ENCODE peak calls at places on chromosomes 1 and 21, in ten cellular contexts. Z, D, Q, P, K, W, T, J, O and G are unnamed samples.

GRCh38 chr1:21818661-21819060 is 6.6 kb downstream of the LDLRAD2 start:
- DNase-seq in Z (peak; percentile 60), D (no peak), Q (peak; percentile 41), P (no peak), K (peak; percentile 39), W (no peak), T (no peak), J (peak; percentile 20), O (no peak), G (peak; percentile 86)

GRCh38 chr1:228471762-228472398 is 15.3 kb upstream of the RNF187 start:
- DNase-seq in Z (no peak), D (no peak), Q (peak; percentile 73), P (peak; percentile 34), K (no peak), W (no peak), T (no peak), J (peak; percentile 85), O (peak; percentile 37), G (peak; percentile 61)

GRCh38 chr1:207404849-207405525 is 49.1 kb upstream of the CR2 start:
- DNase-seq in Z (no peak), D (peak; percentile 67), Q (peak; percentile 86), P (peak; percentile 70), K (no peak), W (no peak), T (no peak), J (peak; percentile 88), O (peak; percentile 50), G (peak; percentile 62)

GRCh38 chr1:10437052-10437451 is 6.8 kb downstream of the CENPS start:
- DNase-seq in Z (no peak), D (no peak), Q (no peak), P (no peak), K (no peak), W (no peak), T (no peak), J (no peak), O (no peak), G (no peak)

GRCh38 chr1:4344065-4344753 is 310.2 kb upstream of the AJAP1 start:
- DNase-seq in Z (no peak), D (no peak), Q (no peak), P (no peak), K (no peak), W (no peak), T (no peak), J (no peak), O (no peak), G (no peak)

GRCh38 chr1:107139833-107140702 is 771 bp upstream of the NTNG1 start:
- DNase-seq in Z (peak; percentile 45), D (peak; percentile 76), Q (peak; percentile 35), P (peak; percentile 3), K (peak; percentile 14), W (no peak), T (no peak), J (peak; percentile 56), O (peak; percentile 86), G (peak; percentile 41)

GRCh38 chr21:28016571-28016970 is 976.1 kb downstream of the LTN1 start:
- DNase-seq in Z (no peak), D (peak; percentile 16), Q (no peak), P (no peak), K (no peak), W (no peak), T (no peak), J (peak; percentile 36), O (peak; percentile 4), G (no peak)

GRCh38 chr1:206891412-206891811 is 5.8 kb upstream of the IL24 start:
- DNase-seq in Z (no peak), D (no peak), Q (peak; percentile 63), P (no peak), K (no peak), W (no peak), T (no peak), J (peak; percentile 31), O (no peak), G (no peak)

GRCh38 chr1:40880813-40881549 is 18.8 kb upstream of the CITED4 start:
- DNase-seq in Z (no peak), D (no peak), Q (no peak), P (no peak), K (no peak), W (no peak), T (no peak), J (no peak), O (no peak), G (no peak)

GRCh38 chr1:231265379-231265778 is 24.4 kb downstream of the GNPAT start:
- DNase-seq in Z (no peak), D (no peak), Q (no peak), P (no peak), K (no peak), W (no peak), T (no peak), J (no peak), O (no peak), G (no peak)

DNA sequence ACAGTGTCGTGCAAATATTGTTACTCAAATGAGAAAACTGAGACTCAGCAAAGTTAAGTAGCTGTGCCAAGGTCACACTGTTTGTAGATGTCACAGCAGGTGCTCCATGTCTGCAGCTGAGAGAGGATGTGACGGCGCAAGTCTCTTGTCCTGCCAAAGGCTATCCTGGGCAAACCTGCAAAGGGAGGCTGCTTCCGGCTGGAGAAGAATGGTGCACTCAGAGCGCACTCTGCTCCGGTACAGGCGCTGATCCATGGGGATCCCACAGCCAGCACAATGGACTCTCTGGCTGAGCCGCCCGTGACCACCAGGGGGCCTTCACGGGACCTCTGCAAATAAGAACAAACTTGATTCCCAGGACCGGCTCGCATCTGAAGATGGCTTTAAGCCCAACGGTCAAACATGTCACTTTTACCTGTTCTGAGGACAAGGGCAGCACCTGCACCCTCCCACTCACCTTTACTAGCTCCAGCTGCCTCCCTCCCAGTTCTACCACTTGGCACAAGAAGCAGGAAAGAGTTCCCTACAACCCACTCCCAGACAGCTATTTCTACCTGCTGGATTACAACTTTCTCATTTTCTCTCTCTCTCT is 21.9 kb downstream of the RD3 start:
- DNase-seq in Z (peak; percentile 83), D (peak; percentile 60), Q (peak; percentile 77), P (peak; percentile 80), K (peak; percentile 83), W (peak; percentile 46), T (peak; percentile 19), J (peak; percentile 81), O (peak; percentile 38), G (peak; percentile 53)
- TF ChIP-seq CTCF in Z (peak; percentile 87), D (peak; percentile 86), Q (peak; percentile 96), P (peak; percentile 92), K (peak; percentile 93), W (peak; percentile 90), T (peak; percentile 46), J (peak; percentile 95), O (peak; percentile 77), G (peak; percentile 73)

GRCh38 chr1:201470581-201470980 is 1.6 kb upstream of the PHLDA3 start:
- DNase-seq in Z (no peak), D (no peak), Q (no peak), P (no peak), K (no peak), W (no peak), T (no peak), J (no peak), O (no peak), G (no peak)

GRCh38 chr1:201466492-201466891 is 2.5 kb downstream of the PHLDA3 start:
- DNase-seq in Z (peak; percentile 83), D (peak; percentile 48), Q (no peak), P (no peak), K (no peak), W (no peak), T (no peak), J (no peak), O (no peak), G (no peak)

GRCh38 chr1:201469645-201470074 is 672 bp upstream of the PHLDA3 start:
- DNase-seq in Z (no peak), D (no peak), Q (no peak), P (no peak), K (no peak), W (no peak), T (no peak), J (no peak), O (no peak), G (no peak)

GRCh38 chr1:201468501-201468843 is 516 bp downstream of the PHLDA3 start:
- DNase-seq in Z (peak; percentile 66), D (peak; percentile 32), Q (no peak), P (peak; percentile 54), K (peak; percentile 31), W (no peak), T (no peak), J (no peak), O (no peak), G (peak; percentile 61)

DNA sequence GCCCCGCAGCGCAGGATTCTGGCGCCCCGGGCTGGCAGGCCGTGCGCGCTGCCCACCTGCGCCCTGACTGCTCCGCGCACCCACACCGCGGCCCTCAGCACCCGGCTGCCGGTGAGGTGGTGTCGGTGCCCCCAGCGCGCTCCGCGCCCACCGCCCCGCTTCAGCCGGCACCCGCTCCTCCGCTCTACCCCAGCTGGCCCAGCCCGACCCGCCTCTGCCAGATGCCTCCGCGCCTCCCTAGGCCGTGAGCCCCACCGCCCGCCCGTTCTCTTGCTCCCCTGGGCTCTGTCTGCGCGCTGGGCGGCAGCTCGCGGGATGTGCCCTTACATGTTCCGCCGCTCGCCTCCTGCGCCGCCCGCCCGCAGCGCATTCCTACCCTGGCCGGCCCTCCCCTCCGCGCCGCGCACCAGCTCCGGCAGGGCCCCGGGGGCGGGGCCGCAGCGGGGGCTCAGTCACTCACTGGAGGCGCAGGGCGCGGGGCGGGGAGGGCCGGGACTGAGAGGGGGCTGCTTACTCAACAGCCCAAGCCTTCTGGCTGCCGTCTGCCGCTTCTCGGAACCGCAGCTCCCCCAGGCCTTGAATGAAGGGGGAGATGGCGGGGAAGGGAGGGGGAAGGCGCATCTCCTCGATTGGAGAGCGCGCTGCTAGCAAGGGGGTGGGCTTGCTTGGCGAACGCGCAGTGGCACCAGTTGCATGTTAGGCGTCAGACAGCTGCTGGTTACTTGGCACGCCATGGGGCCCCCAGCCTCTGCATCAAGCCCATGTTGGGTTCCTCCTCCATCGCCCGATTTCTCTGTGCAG is at the start of gene PHLDA3:
- DNase-seq in Z (peak; percentile 91), D (peak; percentile 96), Q (peak; percentile 92), P (peak; percentile 86), K (peak; percentile 66), W (peak; percentile 80), T (no peak), J (peak; percentile 95), O (peak; percentile 81), G (peak; percentile 81)
- TF ChIP-seq CTCF in Z (no peak), D (no peak), Q (no peak), P (no peak), K (no peak), W (no peak), T (no peak), J (peak; percentile 1), O (peak; percentile 18), G (no peak)

DNA sequence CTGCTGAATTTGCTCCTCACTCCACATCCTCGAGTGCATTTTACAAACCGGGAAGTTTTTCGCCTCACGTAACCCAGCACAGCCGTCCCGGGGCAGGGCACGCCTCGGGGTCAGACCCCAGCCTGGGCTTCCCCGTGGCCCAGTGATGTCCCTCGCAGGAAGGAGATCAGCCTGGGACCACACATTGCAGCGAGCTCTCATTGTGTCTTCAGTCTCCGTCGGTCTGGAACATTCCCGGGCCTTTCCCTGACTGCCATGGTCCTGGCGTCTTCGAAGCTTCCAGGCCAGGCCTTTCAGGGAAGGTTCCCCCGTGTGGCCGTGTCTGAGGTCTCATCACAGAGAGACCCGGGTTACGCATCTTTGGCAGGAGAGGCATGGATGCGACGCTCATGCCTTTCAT is 43.4 kb downstream of the MORN1 start:
- DNase-seq in Z (peak; percentile 30), D (no peak), Q (no peak), P (no peak), K (no peak), W (no peak), T (no peak), J (no peak), O (no peak), G (no peak)
- TF ChIP-seq CTCF in Z (no peak), D (no peak), Q (no peak), P (no peak), K (no peak), W (no peak), T (no peak), J (no peak), O (no peak), G (no peak)

GRCh38 chr1:109788695-109789521 is 25.2 kb upstream of the EPS8L3 start:
- DNase-seq in Z (peak; percentile 44), D (no peak), Q (no peak), P (no peak), K (no peak), W (no peak), T (no peak), J (peak; percentile 54), O (no peak), G (peak; percentile 57)
- TF ChIP-seq CTCF in Z (peak; percentile 11), D (peak; percentile 14), Q (peak; percentile 50), P (peak; percentile 30), K (peak; percentile 55), W (peak; percentile 6), T (no peak), J (peak; percentile 72), O (peak; percentile 34), G (no peak)